ENCODE peak calls at places on chromosomes 7 and 10, in ten cellular contexts. N, R, U, B, I, S, W, X, D and Y are unnamed samples.
A peak's percentile ranks its signal among the peaks of the same experiment; 100 is the strongest.

GRCh38 chr7:107891619-107892366 is 810 bp downstream of the DLD start:
- DNase-seq in X (no peak), S (peak; percentile 21), N (peak; percentile 40), R (no peak), U (no peak), B (no peak), W (no peak), I (no peak), D (no peak), Y (no peak)

GRCh38 chr7:79386688-79387422 is 66.6 kb downstream of the MAGI2 start:
- DNase-seq in D (no peak), N (no peak), S (peak; percentile 72), R (no peak), W (no peak), I (no peak), U (no peak), B (peak; percentile 22), X (no peak), Y (no peak)

GRCh38 chr10:86343761-86344160 is 22.8 kb downstream of the GRID1 start:
- DNase-seq in N (no peak), I (peak; percentile 47), R (peak; percentile 1), B (no peak), X (no peak), S (no peak), W (no peak), D (no peak), U (no peak), Y (no peak)

GRCh38 chr7:108246227-108246837 is 116.2 kb upstream of the LAMB4 start:
- DNase-seq in D (peak; percentile 80), R (peak; percentile 87), N (peak; percentile 98), X (no peak), U (no peak), I (no peak), W (no peak), B (peak; percentile 94), S (peak; percentile 98), Y (no peak)

GRCh38 chr10:19811517-19811916 is 4.7 kb upstream of the PLXDC2 start:
- DNase-seq in X (peak; percentile 22), D (peak; percentile 13), R (peak; percentile 59), N (peak; percentile 55), U (no peak), I (no peak), B (peak; percentile 58), S (no peak), W (no peak), Y (no peak)

GRCh38 chr7:43577485-43577951 is 5.4 kb upstream of the STK17A start:
- DNase-seq in B (no peak), X (no peak), I (no peak), S (peak; percentile 59), R (no peak), N (peak; percentile 38), W (no peak), U (no peak), D (no peak), Y (no peak)

GRCh38 chr7:6107924-6108323 is 76.7 kb downstream of the ANKRD61 start:
- DNase-seq in B (no peak), I (no peak), U (no peak), D (no peak), W (no peak), R (no peak), N (no peak), S (no peak), X (no peak), Y (no peak)

GRCh38 chr10:95741807-95742528 is 14.0 kb upstream of the ENTPD1 start:
- DNase-seq in D (no peak), X (peak; percentile 53), B (peak; percentile 75), R (peak; percentile 19), W (no peak), N (peak; percentile 56), I (no peak), U (no peak), S (no peak), Y (no peak)

GRCh38 chr10:58517071-58517470 is 4.4 kb downstream of the BICC1 start:
- DNase-seq in D (no peak), S (peak; percentile 39), W (no peak), U (no peak), B (no peak), R (no peak), X (no peak), N (no peak), I (no peak), Y (no peak)

DNA sequence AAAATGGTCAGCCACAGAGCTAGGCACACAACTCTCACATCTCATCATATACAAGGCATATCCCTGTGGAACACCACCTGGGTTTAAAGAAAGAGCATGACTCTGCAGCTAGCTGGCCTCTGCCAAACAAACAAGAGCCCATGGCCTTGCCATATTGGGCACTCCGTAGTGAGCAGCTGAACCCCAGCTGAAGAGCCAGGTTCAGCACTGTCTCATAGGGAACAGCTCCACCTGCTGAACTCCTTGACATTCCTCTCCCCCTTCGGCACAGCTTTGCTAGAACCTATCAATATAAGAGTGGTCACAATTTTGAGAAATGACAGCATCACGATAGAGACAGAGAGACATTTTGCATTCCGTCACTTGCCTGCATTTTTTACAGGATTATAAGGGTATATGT is 20.0 kb downstream of the SORCS1 start:
- DNase-seq in U (peak; percentile 29), X (peak; percentile 44), R (no peak), S (no peak), I (no peak), W (no peak), N (no peak), B (no peak), D (no peak), Y (no peak)
- TF ChIP-seq CTCF in U (peak; percentile 55), X (no peak), R (no peak), S (no peak), I (no peak), W (peak; percentile 31), N (no peak), B (no peak), D (no peak), Y (peak; percentile 12)

GRCh38 chr7:125848157-125848556 is 918.5 kb upstream of the POT1 start:
- DNase-seq in X (no peak), N (no peak), W (no peak), S (no peak), R (no peak), D (no peak), I (no peak), U (no peak), B (no peak), Y (no peak)
- TF ChIP-seq CTCF in X (no peak), N (no peak), W (no peak), S (no peak), R (no peak), D (no peak), I (no peak), U (no peak), B (no peak), Y (no peak)

GRCh38 chr7:142381727-142382409 is 124.0 kb upstream of the PRSS58 start:
- DNase-seq in W (no peak), N (no peak), D (no peak), S (no peak), U (no peak), B (no peak), I (no peak), X (no peak), R (no peak), Y (no peak)

GRCh38 chr7:142389544-142389943 is 131.7 kb upstream of the PRSS58 start:
- DNase-seq in B (no peak), U (no peak), X (no peak), W (no peak), R (no peak), N (no peak), I (no peak), S (no peak), D (peak; percentile 12), Y (no peak)

GRCh38 chr7:142384508-142384922 is 126.7 kb upstream of the PRSS58 start:
- DNase-seq in U (no peak), D (no peak), R (no peak), S (no peak), I (no peak), B (peak; percentile 46), N (peak; percentile 86), X (no peak), W (no peak), Y (no peak)

GRCh38 chr7:142383826-142384507 is 126.1 kb upstream of the PRSS58 start:
- DNase-seq in X (no peak), N (no peak), U (no peak), W (no peak), D (no peak), B (no peak), R (no peak), S (no peak), I (no peak), Y (no peak)

GRCh38 chr7:142385528-142386340 is 127.9 kb upstream of the PRSS58 start:
- DNase-seq in U (peak; percentile 51), B (peak; percentile 70), N (peak; percentile 83), S (peak; percentile 70), X (peak; percentile 61), D (peak; percentile 32), W (no peak), R (peak; percentile 21), I (no peak), Y (no peak)
- TF ChIP-seq CTCF in U (peak; percentile 85), B (peak; percentile 87), N (peak; percentile 92), S (peak; percentile 53), X (peak; percentile 47), D (peak; percentile 53), W (peak; percentile 58), R (peak; percentile 49), I (peak; percentile 58), Y (peak; percentile 59)

DNA sequence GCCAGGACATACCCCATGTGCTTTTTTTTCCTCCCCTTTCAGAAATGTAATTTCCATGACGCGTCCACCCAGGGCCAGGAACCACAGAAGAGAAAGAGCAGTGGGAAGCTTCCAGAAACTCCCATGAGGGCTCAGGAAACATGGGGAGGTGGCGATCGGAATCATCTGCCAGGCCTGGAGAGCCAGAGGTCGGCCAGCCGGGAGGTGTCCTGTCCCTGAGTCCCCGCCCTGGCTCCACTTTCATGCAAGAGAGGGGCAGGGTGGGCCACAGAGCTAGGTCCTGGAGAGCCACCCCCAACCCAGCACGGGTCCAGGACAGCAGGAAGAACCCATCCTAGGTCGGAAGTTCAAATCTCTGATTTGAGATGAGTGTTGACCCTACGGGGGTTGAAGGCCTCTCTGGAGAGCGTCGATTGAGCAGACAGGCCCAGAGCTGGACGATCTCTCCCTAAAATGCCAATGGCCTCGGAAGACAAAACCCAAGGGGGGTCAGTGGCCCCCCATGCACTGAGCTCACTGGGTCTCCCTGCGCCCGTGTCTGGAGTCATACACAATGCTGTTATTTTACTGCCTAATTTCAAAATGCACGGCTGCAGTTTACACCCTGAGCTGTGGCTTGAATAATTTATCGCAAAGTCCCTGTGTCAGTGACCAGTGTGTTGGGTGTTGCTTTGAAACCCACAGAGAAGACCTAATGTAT is 594.1 kb downstream of the PTPRN2 start:
- DNase-seq in B (no peak), R (no peak), X (no peak), D (no peak), S (no peak), I (no peak), U (no peak), N (no peak), W (no peak), Y (no peak)
- TF ChIP-seq CTCF in B (no peak), R (no peak), X (no peak), D (no peak), S (no peak), I (no peak), U (no peak), N (no peak), W (no peak), Y (no peak)